ENCODE peak calls at places on chromosome 3, in six cellular contexts. V is Caco-2, J is PC-3, L is upper lobe of right lung, W is neural progenitor cell, K is small intestine. T is an unnamed sample. For H3K4me1 and H3K27me3, the result is how much of the 10 kb centered on the place peaks cover.

GRCh38 chr3:46187876-46188275 is 20.2 kb downstream of the CCR1 start:
- DNase-seq in V (no peak), J (peak), L (no peak), W (no peak), K (no peak), T (peak)

GRCh38 chr3:146561879-146562278 is 17.5 kb upstream of the PLSCR1 start:
- DNase-seq in W (no peak), J (no peak), L (no peak), K (no peak), V (no peak), T (peak)

GRCh38 chr3:55491296-55491816 is 4.2 kb upstream of the WNT5A start:
- DNase-seq in K (no peak), V (no peak), L (no peak), W (no peak), J (peak), T (peak)

GRCh38 chr3:183502782-183503181 is 52.7 kb downstream of the KLHL6 start:
- DNase-seq in K (peak), J (peak), W (no peak), L (no peak), V (no peak), T (no peak)

GRCh38 chr3:141797167-141797773 is 34.1 kb downstream of the GRK7 start:
- DNase-seq in J (no peak), W (peak), K (peak), L (peak), V (no peak), T (no peak)

GRCh38 chr3:77835916-77836315 is 796.0 kb downstream of the ROBO2 start:
- DNase-seq in J (no peak), L (no peak), K (no peak), W (no peak), V (no peak), T (no peak)

GRCh38 chr3:138946554-138947302 is at the start of the genes FOXL2 and FOXL2NB:
- DNase-seq in K (no peak), V (peak), J (no peak), W (peak), L (no peak), T (no peak)

GRCh38 chr3:177286034-177286433 is 88.8 kb upstream of the TBL1XR1 start:
- DNase-seq in V (peak), K (peak), W (no peak), L (no peak), J (peak), T (peak)

GRCh38 chr3:195911946-195912270 is 3.6 kb upstream of the TNK2 start:
- DNase-seq in V (no peak), K (no peak), W (no peak), J (peak), L (no peak), T (peak)

GRCh38 chr3:160184655-160185054 is 40.6 kb upstream of the C3orf80 start:
- DNase-seq in V (no peak), J (no peak), L (no peak), W (no peak), K (no peak), T (no peak)

GRCh38 chr3:108527109-108527508 is 16.7 kb upstream of the MYH15 start:
- DNase-seq in J (no peak), W (peak), K (no peak), L (no peak), V (no peak), T (no peak)

GRCh38 chr3:126121074-126121473 is 37.1 kb upstream of the SLC41A3 start:
- DNase-seq in V (no peak), W (no peak), K (no peak), L (no peak), J (no peak), T (no peak)

GRCh38 chr3:175155172-175155571 is 296.0 kb downstream of the NAALADL2 start:
- DNase-seq in V (no peak), J (no peak), W (no peak), L (no peak), K (no peak), T (no peak)

GRCh38 chr3:101070260-101071121 is 77.3 kb upstream of the ABI3BP start:
- DNase-seq in V (peak), K (peak), L (peak), J (peak), W (peak), T (peak)

GRCh38 chr3:49900491-49901153 is 3.1 kb downstream of the MST1R start:
- DNase-seq in J (peak), V (peak), L (peak), K (peak), W (no peak), T (peak)

GRCh38 chr3:49901351-49902339 is 2.0 kb downstream of the MST1R start:
- DNase-seq in W (no peak), L (no peak), K (peak), V (no peak), J (peak), T (no peak)

GRCh38 chr3:49906004-49906860 is 2.6 kb upstream of the MST1R start:
- DNase-seq in L (peak), J (peak), V (peak), W (peak), K (peak), T (no peak)

GRCh38 chr3:49902511-49903345 is 945 bp downstream of the MST1R start:
- DNase-seq in W (no peak), L (peak), K (no peak), J (no peak), V (no peak), T (no peak)

GRCh38 chr3:49903451-49904424 is at the start of gene MST1R:
- DNase-seq in K (peak), W (peak), V (peak), L (peak), J (peak), T (peak)
- H3K4me1 ChIP-seq in K (under half), W (under half), V (half or more), L (under half), J (half or more), T (under half)

GRCh38 chr3:186621894-186622650 is 9.2 kb downstream of the AHSG start:
- DNase-seq in J (no peak), L (no peak), V (no peak), W (no peak), K (no peak), T (no peak)
- H3K27me3 ChIP-seq in J (under half), L (under half), V (under half), W (under half), K (under half), T (under half)

GRCh38 chr3:135559802-135560201 is 405.7 kb upstream of the PPP2R3A start:
- DNase-seq in J (no peak), K (no peak), L (no peak), V (no peak), W (no peak), T (no peak)

GRCh38 chr3:135564696-135565095 is 400.8 kb upstream of the PPP2R3A start:
- DNase-seq in W (no peak), K (no peak), J (no peak), V (no peak), L (no peak), T (no peak)

GRCh38 chr3:135558150-135558549 is 407.4 kb upstream of the PPP2R3A start:
- DNase-seq in V (no peak), K (no peak), J (no peak), W (no peak), L (no peak), T (no peak)

GRCh38 chr3:135558906-135559305 is 406.6 kb upstream of the PPP2R3A start:
- DNase-seq in L (no peak), J (no peak), V (no peak), W (no peak), K (no peak), T (no peak)

DNA sequence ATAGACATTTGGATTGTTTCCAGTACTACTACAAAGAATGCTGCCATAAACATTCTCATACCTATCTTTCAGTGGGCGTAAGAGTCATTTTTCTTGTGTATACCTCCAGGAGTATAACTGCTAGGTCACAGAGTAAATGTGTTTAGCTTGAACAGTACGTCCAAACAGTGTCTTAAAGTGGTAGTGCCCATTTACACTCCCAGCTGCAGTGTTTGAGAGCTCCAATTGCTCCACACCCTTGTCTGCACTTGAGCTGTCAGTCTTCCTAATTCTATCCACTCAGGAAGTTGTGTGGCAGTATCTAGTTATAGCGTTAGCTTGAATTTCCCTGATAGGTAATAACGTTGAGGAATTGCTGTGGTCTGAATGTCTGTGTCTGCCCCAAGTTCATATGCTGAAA is 404.7 kb upstream of the PPP2R3A start:
- DNase-seq in J (no peak), V (no peak), L (no peak), W (no peak), K (no peak), T (no peak)
- H3K4me1 ChIP-seq in J (under half), V (under half), L (under half), W (under half), K (under half), T (under half)

DNA sequence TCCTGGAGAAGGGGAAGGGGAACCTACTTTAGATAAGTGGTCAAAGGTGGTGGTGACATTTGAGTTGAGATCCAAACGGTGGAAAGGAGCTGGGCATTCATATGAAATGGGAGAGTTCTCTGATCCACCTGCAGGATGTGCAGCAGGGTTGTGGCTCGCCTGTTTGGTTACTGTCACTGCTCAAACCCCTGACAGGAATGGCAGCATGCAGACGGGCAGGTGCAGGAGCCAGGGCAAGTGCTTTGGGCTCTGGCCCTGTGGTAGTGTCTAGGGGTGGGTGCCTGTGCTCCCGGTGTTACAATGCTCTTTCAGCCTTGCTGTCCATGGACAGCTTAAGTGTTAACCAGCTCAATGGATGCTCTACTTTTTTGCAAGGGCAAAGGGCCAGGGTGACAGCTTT is 18.5 kb downstream of the PAQR9 start:
- DNase-seq in L (no peak), J (no peak), V (no peak), W (no peak), K (no peak), T (no peak)
- H3K27me3 ChIP-seq in L (under half), J (under half), V (under half), W (under half), K (under half), T (under half)

DNA sequence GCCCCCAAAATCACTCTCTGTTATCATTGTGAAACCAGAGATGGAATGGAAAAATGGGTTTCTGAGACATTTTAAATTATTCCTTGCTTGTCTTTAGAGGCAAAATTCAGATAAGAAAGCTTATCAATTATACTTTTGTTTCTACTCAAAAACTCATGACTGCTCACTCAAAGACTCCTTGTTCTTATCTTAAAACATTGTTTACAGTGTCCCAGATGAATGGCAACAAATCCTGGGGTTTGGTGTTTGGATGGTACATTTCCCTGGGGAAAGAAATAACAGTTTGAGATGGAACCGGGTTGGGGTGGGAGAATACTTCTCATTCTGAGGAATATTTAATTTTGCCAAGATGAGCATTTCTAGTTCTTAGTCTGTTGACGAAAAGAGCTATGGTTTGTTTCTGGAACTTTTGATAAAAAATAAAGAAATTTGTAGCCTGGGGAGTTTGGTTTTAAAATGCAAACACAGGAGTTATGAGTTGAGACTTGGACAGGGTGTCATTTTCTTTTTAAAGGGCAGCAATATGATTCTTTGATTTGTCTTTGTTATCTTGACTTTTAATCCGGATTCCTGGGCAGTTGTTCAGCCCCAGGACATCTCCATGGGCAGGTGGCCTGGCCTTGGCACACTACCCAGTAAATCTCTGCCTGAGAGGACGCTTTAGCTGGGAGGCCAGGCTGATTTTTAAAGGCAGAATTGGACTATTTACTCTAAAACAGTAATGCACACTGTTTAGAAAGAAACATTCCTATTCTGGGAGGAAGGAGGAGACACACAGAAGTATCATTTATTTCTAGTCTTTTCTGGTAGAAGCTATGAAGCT is 32.4 kb downstream of the BTD start:
- DNase-seq in J (peak), K (no peak), V (no peak), W (no peak), L (no peak), T (no peak)
- H3K4me1 ChIP-seq in J (half or more), K (under half), V (under half), W (under half), L (under half), T (under half)

GRCh38 chr3:124444893-124445292 is 285.4 kb upstream of the UMPS start:
- DNase-seq in W (no peak), K (peak), J (no peak), V (no peak), L (no peak), T (no peak)
- H3K27me3 ChIP-seq in W (under half), K (under half), J (under half), V (under half), L (under half), T (under half)

GRCh38 chr3:78908236-78908635 is 859.6 kb downstream of the ROBO1 start:
- DNase-seq in L (no peak), V (no peak), W (no peak), J (no peak), K (no peak), T (no peak)

GRCh38 chr3:78913711-78914110 is 854.1 kb downstream of the ROBO1 start:
- DNase-seq in W (peak), L (no peak), K (no peak), J (no peak), V (no peak), T (no peak)

GRCh38 chr3:78912217-78912616 is 855.6 kb downstream of the ROBO1 start:
- DNase-seq in J (no peak), W (no peak), V (no peak), K (no peak), L (no peak), T (no peak)

GRCh38 chr3:78911394-78911793 is 856.4 kb downstream of the ROBO1 start:
- DNase-seq in L (no peak), W (no peak), J (no peak), V (no peak), K (no peak), T (no peak)

GRCh38 chr3:78912687-78913086 is 855.1 kb downstream of the ROBO1 start:
- DNase-seq in W (no peak), K (no peak), J (no peak), V (no peak), L (no peak), T (no peak)
- H3K4me1 ChIP-seq in W (under half), K (under half), J (under half), V (under half), L (under half), T (under half)

GRCh38 chr3:172106037-172106559 is 66.7 kb downstream of the FNDC3B start:
- DNase-seq in J (no peak), V (no peak), L (no peak), K (no peak), W (no peak), T (no peak)
- H3K27me3 ChIP-seq in J (under half), V (under half), L (under half), K (under half), W (under half), T (under half)

T was measured in foreskin keratinocyte.